ENCODE peak calls at places on chromosomes 16 and 17, in nine cellular contexts. One of them, this sample, is unnamed.

GRCh38 chr17:8868529-8868951 is 1.1 kb upstream of the PIK3R6 start:
- DNase-seq in endothelial cell of umbilical vein: no peak
- DNase-seq in body of pancreas: no peak
- DNase-seq in adrenal gland: no peak
- DNase-seq in H1: no peak
- DNase-seq in IMR-90: no peak
- DNase-seq in erythroblast: no peak
- DNase-seq in A549: no peak
- DNase-seq in breast epithelium: no peak
- DNase-seq in this sample: no peak

GRCh38 chr17:2929881-2930533 is 133.4 kb downstream of the OR1D5 start:
- DNase-seq in adrenal gland: peak; percentile 52
- DNase-seq in endothelial cell of umbilical vein: peak; percentile 17
- DNase-seq in IMR-90: peak; percentile 39
- DNase-seq in erythroblast: peak; percentile 41
- DNase-seq in breast epithelium: no peak
- DNase-seq in A549: peak; percentile 83
- DNase-seq in body of pancreas: peak; percentile 65
- DNase-seq in H1: peak; percentile 47
- DNase-seq in this sample: peak; percentile 80

GRCh38 chr16:14489460-14489859 is 140.6 kb downstream of the PARN start:
- DNase-seq in erythroblast: peak; percentile 47
- DNase-seq in adrenal gland: peak; percentile 59
- DNase-seq in IMR-90: peak; percentile 15
- DNase-seq in H1: no peak
- DNase-seq in body of pancreas: no peak
- DNase-seq in breast epithelium: no peak
- DNase-seq in A549: peak; percentile 80
- DNase-seq in endothelial cell of umbilical vein: no peak
- DNase-seq in this sample: no peak

GRCh38 chr17:50565559-50566350 is 5.2 kb downstream of the CACNA1G start:
- DNase-seq in erythroblast: peak; percentile 29
- DNase-seq in body of pancreas: no peak
- DNase-seq in H1: no peak
- DNase-seq in endothelial cell of umbilical vein: no peak
- DNase-seq in breast epithelium: no peak
- DNase-seq in A549: peak; percentile 63
- DNase-seq in adrenal gland: no peak
- DNase-seq in IMR-90: peak; percentile 4
- DNase-seq in this sample: no peak

GRCh38 chr16:88447881-88448280 is 5.2 kb upstream of the ZFPM1 start:
- DNase-seq in A549: no peak
- DNase-seq in erythroblast: no peak
- DNase-seq in adrenal gland: no peak
- DNase-seq in IMR-90: no peak
- DNase-seq in endothelial cell of umbilical vein: no peak
- DNase-seq in body of pancreas: no peak
- DNase-seq in H1: no peak
- DNase-seq in breast epithelium: no peak
- DNase-seq in this sample: no peak

GRCh38 chr17:82940226-82941020 is 100.6 kb upstream of the ZNF750 start:
- DNase-seq in body of pancreas: peak; percentile 3
- DNase-seq in adrenal gland: no peak
- DNase-seq in H1: no peak
- DNase-seq in endothelial cell of umbilical vein: no peak
- DNase-seq in A549: no peak
- DNase-seq in IMR-90: no peak
- DNase-seq in breast epithelium: no peak
- DNase-seq in erythroblast: no peak
- DNase-seq in this sample: no peak

GRCh38 chr16:88086571-88087516 is 135.6 kb downstream of the BANP start:
- DNase-seq in erythroblast: no peak
- DNase-seq in body of pancreas: no peak
- DNase-seq in adrenal gland: no peak
- DNase-seq in breast epithelium: no peak
- DNase-seq in A549: no peak
- DNase-seq in IMR-90: no peak
- DNase-seq in endothelial cell of umbilical vein: no peak
- DNase-seq in H1: no peak
- DNase-seq in this sample: no peak

GRCh38 chr17:40063915-40064531 is 1.3 kb downstream of the THRA start:
- DNase-seq in IMR-90: no peak
- DNase-seq in H1: no peak
- DNase-seq in erythroblast: peak; percentile 65
- DNase-seq in endothelial cell of umbilical vein: no peak
- DNase-seq in body of pancreas: no peak
- DNase-seq in breast epithelium: no peak
- DNase-seq in adrenal gland: peak; percentile 58
- DNase-seq in A549: no peak
- DNase-seq in this sample: no peak

GRCh38 chr17:82112181-82112865 is 14.3 kb upstream of the FASN start:
- DNase-seq in endothelial cell of umbilical vein: no peak
- DNase-seq in body of pancreas: no peak
- DNase-seq in H1: no peak
- DNase-seq in breast epithelium: no peak
- DNase-seq in erythroblast: no peak
- DNase-seq in adrenal gland: no peak
- DNase-seq in IMR-90: no peak
- DNase-seq in A549: no peak
- DNase-seq in this sample: no peak

GRCh38 chr17:28839221-28839620 is 3.4 kb downstream of the FAM222B start:
- DNase-seq in H1: no peak
- DNase-seq in endothelial cell of umbilical vein: peak; percentile 54
- DNase-seq in erythroblast: no peak
- DNase-seq in adrenal gland: no peak
- DNase-seq in breast epithelium: no peak
- DNase-seq in IMR-90: no peak
- DNase-seq in A549: no peak
- DNase-seq in body of pancreas: no peak
- DNase-seq in this sample: no peak

GRCh38 chr17:28841901-28842281 is 699 bp downstream of the FAM222B start:
- DNase-seq in erythroblast: peak; percentile 75
- DNase-seq in H1: no peak
- DNase-seq in breast epithelium: no peak
- DNase-seq in body of pancreas: no peak
- DNase-seq in IMR-90: no peak
- DNase-seq in endothelial cell of umbilical vein: peak; percentile 53
- DNase-seq in A549: peak; percentile 42
- DNase-seq in adrenal gland: no peak
- DNase-seq in this sample: no peak

GRCh38 chr17:28846231-28846630 is 3.6 kb upstream of the FAM222B start:
- DNase-seq in endothelial cell of umbilical vein: no peak
- DNase-seq in body of pancreas: no peak
- DNase-seq in adrenal gland: no peak
- DNase-seq in erythroblast: peak; percentile 65
- DNase-seq in A549: no peak
- DNase-seq in breast epithelium: no peak
- DNase-seq in H1: no peak
- DNase-seq in IMR-90: no peak
- DNase-seq in this sample: no peak

GRCh38 chr17:28843810-28844137 is 1.2 kb upstream of the FAM222B start:
- DNase-seq in erythroblast: peak; percentile 61
- DNase-seq in breast epithelium: no peak
- DNase-seq in H1: no peak
- DNase-seq in body of pancreas: no peak
- DNase-seq in A549: no peak
- DNase-seq in IMR-90: no peak
- DNase-seq in endothelial cell of umbilical vein: no peak
- DNase-seq in adrenal gland: no peak
- DNase-seq in this sample: no peak

GRCh38 chr17:28842282-28843012 is at the start of gene FAM222B:
- DNase-seq in IMR-90: peak; percentile 76
- DNase-seq in adrenal gland: peak; percentile 80
- DNase-seq in H1: peak; percentile 54
- DNase-seq in A549: peak; percentile 100
- DNase-seq in body of pancreas: peak; percentile 87
- DNase-seq in erythroblast: peak; percentile 89
- DNase-seq in breast epithelium: peak; percentile 67
- DNase-seq in endothelial cell of umbilical vein: peak; percentile 87
- DNase-seq in this sample: peak; percentile 99
- TF ChIP-seq POLR2A in IMR-90: no peak
- TF ChIP-seq POLR2A in adrenal gland: peak; percentile 52
- TF ChIP-seq POLR2A in H1: no peak
- TF ChIP-seq POLR2A in A549: peak; percentile 79
- TF ChIP-seq POLR2A in body of pancreas: no peak
- TF ChIP-seq POLR2A in erythroblast: peak; percentile 56
- TF ChIP-seq POLR2A in breast epithelium: peak; percentile 29
- TF ChIP-seq POLR2A in endothelial cell of umbilical vein: peak; percentile 72
- TF ChIP-seq POLR2A in this sample: peak; percentile 94

GRCh38 chr16:3282103-3282746 is 1.1 kb upstream of the ZNF263 start:
- DNase-seq in erythroblast: no peak
- DNase-seq in A549: peak; percentile 82
- DNase-seq in H1: no peak
- DNase-seq in adrenal gland: no peak
- DNase-seq in endothelial cell of umbilical vein: peak; percentile 87
- DNase-seq in body of pancreas: no peak
- DNase-seq in IMR-90: peak; percentile 69
- DNase-seq in breast epithelium: no peak
- DNase-seq in this sample: peak; percentile 71

GRCh38 chr16:3283525-3284447 is 495 bp downstream of the ZNF263 start:
- DNase-seq in IMR-90: no peak
- DNase-seq in endothelial cell of umbilical vein: peak; percentile 19
- DNase-seq in A549: no peak
- DNase-seq in adrenal gland: peak; percentile 42
- DNase-seq in breast epithelium: no peak
- DNase-seq in erythroblast: peak; percentile 58
- DNase-seq in body of pancreas: peak; percentile 15
- DNase-seq in H1: no peak
- DNase-seq in this sample: no peak

GRCh38 chr16:3285131-3285530 is 1.8 kb downstream of the ZNF263 start:
- DNase-seq in body of pancreas: no peak
- DNase-seq in H1: no peak
- DNase-seq in IMR-90: no peak
- DNase-seq in endothelial cell of umbilical vein: no peak
- DNase-seq in breast epithelium: no peak
- DNase-seq in adrenal gland: peak; percentile 10
- DNase-seq in erythroblast: no peak
- DNase-seq in A549: no peak
- DNase-seq in this sample: no peak

GRCh38 chr16:3281222-3281621 is 2.1 kb upstream of the ZNF263 start:
- DNase-seq in breast epithelium: no peak
- DNase-seq in body of pancreas: no peak
- DNase-seq in A549: no peak
- DNase-seq in endothelial cell of umbilical vein: no peak
- DNase-seq in H1: no peak
- DNase-seq in adrenal gland: no peak
- DNase-seq in IMR-90: no peak
- DNase-seq in erythroblast: no peak
- DNase-seq in this sample: no peak

GRCh38 chr16:3282747-3283524 is at the start of gene ZNF263:
- DNase-seq in A549: peak; percentile 97
- DNase-seq in IMR-90: peak; percentile 98
- DNase-seq in erythroblast: peak; percentile 98
- DNase-seq in H1: peak; percentile 80
- DNase-seq in body of pancreas: peak; percentile 95
- DNase-seq in breast epithelium: peak; percentile 97
- DNase-seq in endothelial cell of umbilical vein: peak; percentile 98
- DNase-seq in adrenal gland: peak; percentile 97
- DNase-seq in this sample: peak; percentile 95
- TF ChIP-seq POLR2A in A549: peak; percentile 67
- TF ChIP-seq POLR2A in IMR-90: peak; percentile 87
- TF ChIP-seq POLR2A in erythroblast: peak; percentile 94
- TF ChIP-seq POLR2A in H1: peak; percentile 26
- TF ChIP-seq POLR2A in body of pancreas: peak; percentile 65
- TF ChIP-seq POLR2A in breast epithelium: peak; percentile 44
- TF ChIP-seq POLR2A in endothelial cell of umbilical vein: peak; percentile 75
- TF ChIP-seq POLR2A in adrenal gland: no peak
- TF ChIP-seq POLR2A in this sample: peak; percentile 52

DNA sequence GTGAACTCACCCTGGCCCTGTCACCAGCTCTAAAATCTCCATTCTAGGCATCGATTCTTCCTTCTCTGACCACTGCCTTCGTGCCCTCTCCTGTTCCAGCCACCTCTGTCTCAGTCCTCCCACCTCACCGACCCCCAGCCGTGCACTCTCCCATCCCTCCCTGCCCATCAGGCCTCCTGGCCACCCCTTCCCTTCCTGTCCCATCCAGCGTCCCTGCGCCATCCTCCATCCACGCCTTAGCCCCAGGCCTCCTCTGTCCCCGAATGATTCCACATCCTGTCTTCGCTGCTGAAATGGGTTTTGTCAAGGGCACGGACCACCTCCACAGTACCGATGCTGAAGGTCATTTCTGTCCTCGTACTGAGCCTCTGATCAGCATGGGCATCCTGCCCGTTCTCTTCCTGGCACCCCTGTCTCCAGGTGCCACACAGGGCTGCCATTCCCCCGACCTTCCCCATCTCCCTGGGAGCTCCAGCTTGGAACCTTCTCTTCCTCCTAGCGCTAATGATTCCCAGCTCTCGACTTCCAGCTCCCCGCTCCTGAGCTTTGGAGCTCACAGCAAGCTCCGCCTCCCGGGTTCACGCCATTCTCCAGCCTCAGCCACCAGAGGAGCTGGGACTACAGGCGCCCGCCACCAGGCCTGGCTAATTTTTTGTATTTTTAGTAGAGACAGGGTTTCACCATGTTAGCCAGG is 2.6 kb downstream of the TRIM65 start:
- DNase-seq in breast epithelium: no peak
- DNase-seq in erythroblast: no peak
- DNase-seq in A549: no peak
- DNase-seq in endothelial cell of umbilical vein: no peak
- DNase-seq in IMR-90: no peak
- DNase-seq in body of pancreas: no peak
- DNase-seq in H1: no peak
- DNase-seq in adrenal gland: no peak
- DNase-seq in this sample: no peak
- TF ChIP-seq POLR2A in breast epithelium: no peak
- TF ChIP-seq POLR2A in erythroblast: no peak
- TF ChIP-seq POLR2A in A549: no peak
- TF ChIP-seq POLR2A in endothelial cell of umbilical vein: no peak
- TF ChIP-seq POLR2A in IMR-90: no peak
- TF ChIP-seq POLR2A in body of pancreas: no peak
- TF ChIP-seq POLR2A in H1: no peak
- TF ChIP-seq POLR2A in adrenal gland: no peak
- TF ChIP-seq POLR2A in this sample: no peak

DNA sequence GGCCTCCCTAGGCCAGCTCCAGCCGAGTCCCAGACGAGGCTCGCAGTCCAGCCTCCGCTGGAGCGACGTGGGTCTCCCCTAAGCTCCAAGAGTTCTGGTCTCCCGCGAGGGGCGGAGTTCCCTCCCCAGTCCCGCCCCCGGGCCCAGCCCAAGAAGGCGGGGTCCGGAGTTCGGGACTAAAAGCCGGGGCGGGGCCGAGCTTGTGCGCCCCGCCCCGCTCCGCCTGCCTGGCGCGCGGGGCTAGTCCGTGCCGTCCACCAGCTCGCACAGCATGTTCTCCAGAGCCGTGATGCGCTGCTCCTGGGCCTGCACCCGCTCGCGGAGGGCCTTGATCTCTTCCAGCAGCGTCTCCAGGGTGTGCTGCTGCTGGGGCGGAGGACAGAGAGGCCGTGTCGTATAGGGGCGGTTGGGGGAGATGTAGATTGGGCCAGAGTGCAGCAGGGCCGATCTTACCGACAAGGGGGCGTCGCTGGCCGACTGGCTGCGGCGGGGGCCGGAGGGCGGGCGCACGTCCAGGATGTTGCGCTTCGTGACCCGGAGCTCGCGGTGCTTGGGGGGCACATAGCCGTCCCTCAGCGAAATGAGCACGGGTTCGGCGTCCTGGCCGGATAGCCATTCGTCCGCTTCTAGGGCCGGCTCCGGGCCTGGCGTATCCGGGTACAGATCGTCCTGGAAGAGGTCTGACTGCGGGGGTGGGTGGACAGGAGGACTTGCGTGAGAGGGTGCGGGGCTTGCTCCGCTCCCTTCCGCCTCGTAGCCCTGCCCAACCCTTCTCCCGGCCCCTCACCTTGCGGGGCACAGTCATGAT is 7.0 kb downstream of the CORO6 start:
- DNase-seq in body of pancreas: peak; percentile 84
- DNase-seq in IMR-90: peak; percentile 55
- DNase-seq in endothelial cell of umbilical vein: peak; percentile 87
- DNase-seq in A549: peak; percentile 74
- DNase-seq in erythroblast: peak; percentile 91
- DNase-seq in H1: no peak
- DNase-seq in breast epithelium: peak; percentile 75
- DNase-seq in adrenal gland: peak; percentile 84
- DNase-seq in this sample: no peak
- TF ChIP-seq POLR2A in body of pancreas: no peak
- TF ChIP-seq POLR2A in IMR-90: no peak
- TF ChIP-seq POLR2A in endothelial cell of umbilical vein: peak; percentile 75
- TF ChIP-seq POLR2A in A549: no peak
- TF ChIP-seq POLR2A in erythroblast: no peak
- TF ChIP-seq POLR2A in H1: no peak
- TF ChIP-seq POLR2A in breast epithelium: no peak
- TF ChIP-seq POLR2A in adrenal gland: no peak
- TF ChIP-seq POLR2A in this sample: no peak